ENCODE peak calls at places on chromosomes 7 and 10, in seven cellular contexts. Y is CD4-positive, CD25-positive, alpha-beta regulatory T cell; Z is endothelial cell of umbilical vein; G is gastrocnemius medialis; D is mammary epithelial cell; B is esophagus squamous epithelium; F is cardiac muscle cell. H is an unnamed sample.

GRCh38 chr10:71638087-71638576 is 81.4 kb downstream of the C10orf105 start:
- DNase-seq in Z (no peak), Y (no peak), B (no peak), G (no peak), D (no peak), F (no peak), H (no peak)

GRCh38 chr7:93031795-93032194 is 86.0 kb downstream of the SAMD9 start:
- DNase-seq in G (no peak), Y (no peak), F (no peak), B (no peak), Z (no peak), D (no peak), H (no peak)

GRCh38 chr7:131619336-131620305 is 63.2 kb upstream of the PODXL start:
- DNase-seq in Z (peak; percentile 42), F (no peak), Y (no peak), D (peak; percentile 46), B (no peak), G (no peak), H (no peak)

GRCh38 chr7:18117482-18117881 is 89.8 kb upstream of the PRPS1L1 start:
- DNase-seq in G (no peak), B (no peak), D (no peak), Y (no peak), F (no peak), Z (no peak), H (no peak)

GRCh38 chr10:75295901-75296441 is 60.2 kb upstream of the COMTD1 start:
- DNase-seq in D (no peak), G (peak; percentile 68), F (peak; percentile 13), Z (peak; percentile 27), Y (no peak), B (no peak), H (no peak)

GRCh38 chr7:14197280-14197679 is 207.8 kb upstream of the ETV1 start:
- DNase-seq in Y (no peak), Z (no peak), B (no peak), F (peak; percentile 74), D (no peak), G (no peak), H (no peak)

GRCh38 chr10:68633281-68633680 is 73.1 kb downstream of the TET1 start:
- DNase-seq in G (no peak), D (no peak), F (no peak), Z (no peak), Y (no peak), B (no peak), H (no peak)

GRCh38 chr10:17144757-17145156 is 15.1 kb upstream of the CUBN start:
- DNase-seq in G (no peak), F (no peak), B (no peak), Y (no peak), Z (no peak), D (peak; percentile 73), H (no peak)

GRCh38 chr10:78374331-78375028 is 340.8 kb downstream of the RPS24 start:
- DNase-seq in G (no peak), D (no peak), Y (no peak), Z (no peak), F (no peak), B (no peak), H (no peak)

GRCh38 chr10:60309891-60310290 is 79.8 kb downstream of the ANK3 start:
- DNase-seq in B (no peak), Z (no peak), F (no peak), D (no peak), G (no peak), Y (no peak), H (no peak)

GRCh38 chr10:129388435-129388834 is 78.6 kb upstream of the MGMT start:
- DNase-seq in B (no peak), D (no peak), F (no peak), Z (no peak), Y (no peak), G (no peak), H (no peak)

GRCh38 chr10:132502544-132503300 is 34.9 kb upstream of the INPP5A start:
- DNase-seq in F (no peak), Z (no peak), Y (no peak), B (no peak), G (peak; percentile 2), D (no peak), H (no peak)

GRCh38 chr7:76292206-76292573 is 10.3 kb upstream of the HSPB1 start:
- DNase-seq in G (peak; percentile 74), B (no peak), F (no peak), D (no peak), Z (peak; percentile 98), Y (no peak), H (no peak)

GRCh38 chr10:2019803-2020202 is 282.5 kb upstream of the ADARB2 start:
- DNase-seq in Z (no peak), F (no peak), Y (no peak), B (no peak), D (no peak), G (no peak), H (no peak)

GRCh38 chr10:14779053-14779649 is 4.5 kb upstream of the FAM107B start:
- DNase-seq in G (no peak), D (no peak), Y (no peak), F (peak; percentile 14), B (no peak), Z (no peak), H (no peak)

GRCh38 chr10:27911645-27912044 is 87.2 kb downstream of the ODAD2 start:
- DNase-seq in F (peak; percentile 0), B (no peak), G (no peak), Z (no peak), D (no peak), Y (no peak), H (no peak)

GRCh38 chr10:17918187-17918903 is 33.4 kb upstream of the SLC39A12 start:
- DNase-seq in Z (no peak), F (no peak), G (no peak), D (no peak), Y (no peak), B (no peak), H (no peak)

GRCh38 chr10:7592627-7593026 is 74.1 kb downstream of the ITIH5 start:
- DNase-seq in Y (no peak), G (no peak), B (no peak), D (no peak), F (no peak), Z (no peak), H (no peak)

GRCh38 chr7:17552952-17553351 is 254.5 kb downstream of the AHR start:
- DNase-seq in Y (no peak), Z (no peak), B (no peak), D (no peak), G (no peak), F (no peak), H (no peak)

GRCh38 chr7:92916751-92917369 is 80.5 kb upstream of the CDK6 start:
- DNase-seq in B (no peak), G (no peak), D (peak; percentile 78), Z (no peak), Y (no peak), F (peak; percentile 74), H (no peak)

GRCh38 chr7:128021361-128021760 is 9.9 kb downstream of the LRRC4 start:
- DNase-seq in D (peak; percentile 99), F (no peak), Y (no peak), B (no peak), Z (no peak), G (no peak), H (no peak)

GRCh38 chr10:69684981-69685353 is 54.9 kb downstream of the FAM241B start:
- DNase-seq in B (no peak), D (no peak), F (no peak), G (no peak), Z (no peak), Y (no peak), H (no peak)

GRCh38 chr7:34928560-34928959 is 108.7 kb downstream of the DPY19L1 start:
- DNase-seq in B (no peak), Z (no peak), Y (no peak), D (no peak), G (no peak), F (no peak), H (no peak)
- H3K27ac ChIP-seq in B (no peak overlapping the region), Z (no peak overlapping the region), Y (no peak overlapping the region), D (no peak overlapping the region), G (no peak overlapping the region), F (no peak overlapping the region), H (no peak overlapping the region)

GRCh38 chr7:98222533-98223195 is 11.4 kb downstream of the BHLHA15 start:
- DNase-seq in G (no peak), B (no peak), D (no peak), F (no peak), Y (no peak), Z (no peak), H (no peak)
- H3K27ac ChIP-seq in G (no peak overlapping the region), B (no peak overlapping the region), D (no peak overlapping the region), F (no peak overlapping the region), Y (no peak overlapping the region), Z (no peak overlapping the region), H (no peak overlapping the region)

GRCh38 chr7:137545059-137545730 is 201.7 kb upstream of the PTN start:
- DNase-seq in Z (no peak), F (peak; percentile 27), Y (no peak), B (no peak), G (no peak), D (no peak), H (no peak)

GRCh38 chr7:137546671-137547070 is 203.1 kb upstream of the PTN start:
- DNase-seq in D (peak; percentile 2), Y (no peak), G (no peak), Z (no peak), B (no peak), F (peak; percentile 42), H (no peak)

GRCh38 chr7:137546009-137546408 is 202.5 kb upstream of the PTN start:
- DNase-seq in G (no peak), D (no peak), B (no peak), F (no peak), Y (no peak), Z (no peak), H (no peak)

GRCh38 chr7:137547477-137547876 is 203.9 kb upstream of the PTN start:
- DNase-seq in G (no peak), F (no peak), Z (no peak), Y (no peak), B (no peak), D (no peak), H (no peak)

DNA sequence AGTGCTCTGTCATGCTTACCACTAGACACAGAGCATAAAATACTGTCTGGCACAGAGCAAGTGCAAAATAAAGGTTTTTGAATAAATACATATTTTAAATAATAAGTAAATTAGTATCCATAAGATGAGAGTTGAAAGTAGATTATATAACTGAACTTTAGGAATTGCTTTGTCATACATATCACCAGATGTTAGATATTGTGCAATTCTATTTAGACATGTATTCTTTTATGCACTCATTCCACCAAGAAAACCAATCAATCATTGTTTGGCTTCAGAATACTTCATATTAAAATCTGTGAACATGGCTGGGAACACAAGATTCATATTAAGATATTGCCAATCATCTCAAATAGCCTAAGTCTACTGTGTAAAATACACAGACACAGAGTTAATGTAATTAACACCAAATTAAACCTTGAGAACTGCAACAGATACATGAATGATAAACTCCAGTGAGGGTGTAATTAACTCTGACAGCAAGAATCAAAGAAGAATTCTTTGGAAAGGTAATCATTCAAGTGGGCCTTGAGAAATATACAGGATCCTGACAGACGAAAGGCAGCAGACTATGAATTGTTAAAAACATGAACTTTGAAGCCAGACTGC is 201.0 kb upstream of the PTN start:
- DNase-seq in F (peak; percentile 4), Y (no peak), D (no peak), B (no peak), Z (no peak), G (no peak), H (no peak)
- H3K27ac ChIP-seq in F (no peak overlapping the region), Y (no peak overlapping the region), D (no peak overlapping the region), B (no peak overlapping the region), Z (no peak overlapping the region), G (no peak overlapping the region), H (no peak overlapping the region)

DNA sequence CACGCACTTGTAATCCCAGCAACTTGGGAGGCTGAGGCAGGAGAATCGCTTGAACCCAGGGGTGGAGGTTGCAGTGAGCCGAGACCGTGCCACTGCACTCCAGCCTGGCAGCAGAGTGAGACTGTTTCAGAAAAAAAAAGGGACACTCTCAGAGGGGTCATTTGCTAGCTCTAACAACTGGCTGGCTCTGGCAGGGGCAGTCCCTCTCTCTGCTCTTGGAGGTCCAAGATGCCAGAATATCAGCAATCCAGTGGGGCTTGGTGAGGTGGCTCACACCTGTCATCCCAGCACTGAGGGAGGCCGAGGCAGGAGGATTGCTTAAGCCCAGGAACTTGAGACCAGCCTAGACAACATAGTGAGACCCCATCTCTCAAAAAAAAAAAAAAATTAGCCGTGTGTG is 2.5 kb upstream of the PILRA start:
- DNase-seq in Y (no peak), Z (no peak), F (no peak), D (no peak), B (no peak), G (no peak), H (no peak)
- H3K27ac ChIP-seq in Y (no peak overlapping the region), Z (no peak overlapping the region), F (no peak overlapping the region), D (no peak overlapping the region), B (no peak overlapping the region), G (no peak overlapping the region), H (no peak overlapping the region)

H was measured in dorsolateral prefrontal cortex.